ENCODE peak calls at places on chromosome 5, in ten cellular contexts. G is AG04450, T is mesendoderm, Z is WERI-Rb-1, J is esophagus squamous epithelium, O is Caco-2, S is PC-9, U is brain microvascular endothelial cell, K is fibroblast of pulmonary artery, R is psoas muscle. Y is an unnamed sample.

GRCh38 chr5:66440202-66440680 is 156.0 kb upstream of the MAST4 start:
- DNase-seq in G (no peak), T (no peak), Z (no peak), J (no peak), O (no peak), S (no peak), U (peak; percentile 76), K (peak; percentile 99), R (no peak), Y (no peak)

GRCh38 chr5:39714036-39714698 is 289.4 kb upstream of the DAB2 start:
- DNase-seq in G (peak; percentile 39), T (peak; percentile 77), Z (peak; percentile 42), J (no peak), O (peak; percentile 43), S (peak; percentile 74), U (peak; percentile 72), K (peak; percentile 86), R (no peak), Y (peak; percentile 77)

GRCh38 chr5:20224046-20224445 is 236.0 kb upstream of the CDH18 start:
- DNase-seq in G (no peak), T (no peak), Z (no peak), J (no peak), O (no peak), S (no peak), U (no peak), K (no peak), R (no peak), Y (no peak)

GRCh38 chr5:73768-74502 is 18.0 kb upstream of the PLEKHG4B start:
- DNase-seq in G (no peak), T (no peak), Z (no peak), J (no peak), O (no peak), S (no peak), U (no peak), K (no peak), R (no peak), Y (no peak)

GRCh38 chr5:150676578-150676977 is 15.5 kb downstream of the MYOZ3 start:
- DNase-seq in G (no peak), T (no peak), Z (no peak), J (no peak), O (no peak), S (no peak), U (no peak), K (no peak), R (no peak), Y (no peak)

GRCh38 chr5:80988419-80988925 is 28.3 kb downstream of the RASGRF2 start:
- DNase-seq in G (no peak), T (no peak), Z (no peak), J (no peak), O (no peak), S (no peak), U (no peak), K (no peak), R (no peak), Y (no peak)

GRCh38 chr5:54205918-54206317 is 104.5 kb downstream of the ARL15 start:
- DNase-seq in G (no peak), T (no peak), Z (no peak), J (no peak), O (no peak), S (no peak), U (no peak), K (no peak), R (no peak), Y (no peak)

GRCh38 chr5:73188764-73189521 is 15.9 kb downstream of the TMEM174 start:
- DNase-seq in G (peak; percentile 26), T (peak; percentile 62), Z (peak; percentile 72), J (no peak), O (no peak), S (no peak), U (no peak), K (no peak), R (no peak), Y (no peak)

GRCh38 chr5:72133212-72133990 is 26.1 kb downstream of the MAP1B start:
- DNase-seq in G (no peak), T (no peak), Z (no peak), J (no peak), O (no peak), S (no peak), U (no peak), K (peak; percentile 74), R (no peak), Y (no peak)

GRCh38 chr5:170597109-170597741 is 93.4 kb downstream of the KCNIP1 start:
- DNase-seq in G (no peak), T (peak; percentile 67), Z (no peak), J (no peak), O (no peak), S (no peak), U (peak; percentile 65), K (no peak), R (no peak), Y (peak; percentile 42)

GRCh38 chr5:170522211-170523128 is 18.6 kb downstream of the KCNIP1 start:
- DNase-seq in G (no peak), T (peak; percentile 37), Z (no peak), J (no peak), O (no peak), S (peak; percentile 20), U (peak; percentile 14), K (no peak), R (no peak), Y (peak; percentile 64)

GRCh38 chr5:58133631-58134296 is 326.1 kb downstream of the PLK2 start:
- DNase-seq in G (peak; percentile 36), T (no peak), Z (no peak), J (no peak), O (no peak), S (no peak), U (no peak), K (peak; percentile 75), R (no peak), Y (no peak)

GRCh38 chr5:141810702-141811101 is 67.5 kb downstream of the PCDH1 start:
- DNase-seq in G (no peak), T (no peak), Z (no peak), J (no peak), O (no peak), S (no peak), U (no peak), K (no peak), R (no peak), Y (no peak)

GRCh38 chr5:141814064-141814982 is 63.9 kb downstream of the PCDH1 start:
- DNase-seq in G (no peak), T (peak; percentile 84), Z (peak; percentile 89), J (no peak), O (peak; percentile 76), S (peak; percentile 67), U (peak; percentile 9), K (peak; percentile 31), R (peak; percentile 34), Y (peak; percentile 40)

GRCh38 chr5:141811287-141812155 is 66.7 kb downstream of the PCDH1 start:
- DNase-seq in G (no peak), T (peak; percentile 76), Z (peak; percentile 38), J (no peak), O (no peak), S (no peak), U (no peak), K (no peak), R (no peak), Y (peak; percentile 49)

GRCh38 chr5:141815051-141815795 is 63.0 kb downstream of the PCDH1 start:
- DNase-seq in G (no peak), T (no peak), Z (no peak), J (no peak), O (no peak), S (no peak), U (no peak), K (no peak), R (no peak), Y (no peak)

GRCh38 chr5:141812512-141812911 is 65.7 kb downstream of the PCDH1 start:
- DNase-seq in G (no peak), T (no peak), Z (no peak), J (no peak), O (no peak), S (no peak), U (no peak), K (no peak), R (no peak), Y (no peak)
- H3K4me3 ChIP-seq in G (no peak overlapping the region), T (no peak overlapping the region), Z (no peak overlapping the region), J (no peak overlapping the region), O (no peak overlapping the region), S (no peak overlapping the region), U (no peak overlapping the region), K (no peak overlapping the region), R (no peak overlapping the region), Y (no peak overlapping the region)

GRCh38 chr5:52269853-52270252 is 517.9 kb upstream of the ITGA1 start:
- DNase-seq in G (no peak), T (peak; percentile 4), Z (no peak), J (no peak), O (no peak), S (no peak), U (no peak), K (no peak), R (no peak), Y (no peak)
- H3K4me3 ChIP-seq in G (no peak overlapping the region), T (no peak overlapping the region), Z (no peak overlapping the region), J (no peak overlapping the region), O (no peak overlapping the region), S (no peak overlapping the region), U (no peak overlapping the region), K (no peak overlapping the region), R (no peak overlapping the region), Y (no peak overlapping the region)

DNA sequence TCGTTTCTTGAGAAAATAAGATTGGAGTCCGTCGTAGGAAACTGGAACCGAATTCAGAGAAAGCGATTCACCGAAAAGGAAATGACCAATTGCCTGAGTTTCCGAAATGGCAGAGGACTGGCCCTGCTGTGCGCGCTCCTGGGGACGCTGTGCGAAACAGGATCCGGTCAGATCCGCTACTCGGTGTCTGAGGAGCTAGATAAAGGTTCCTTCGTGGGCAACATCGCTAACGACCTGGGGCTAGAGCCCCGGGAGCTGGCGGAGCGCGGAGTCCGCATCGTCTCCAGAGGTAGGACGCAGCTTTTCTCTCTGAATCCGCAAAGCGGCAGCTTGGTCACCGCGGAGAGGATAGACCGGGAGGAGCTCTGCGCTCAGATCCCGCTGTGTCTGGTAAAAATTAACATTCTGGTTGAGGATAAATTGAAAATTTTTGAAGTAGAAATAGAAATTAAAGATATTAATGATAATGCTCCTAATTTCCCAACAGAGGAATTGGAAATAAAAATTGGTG is 379 bp downstream of the PCDHGA3 start:
- DNase-seq in G (no peak), T (no peak), Z (no peak), J (no peak), O (no peak), S (no peak), U (no peak), K (no peak), R (no peak), Y (no peak)
- H3K4me3 ChIP-seq in G (peak overlapping the region; percentile 3), T (no peak overlapping the region), Z (no peak overlapping the region), J (no peak overlapping the region), O (no peak overlapping the region), S (no peak overlapping the region), U (peak overlapping the region; percentile 38), K (peak overlapping the region; percentile 53), R (peak overlapping the region; percentile 56), Y (no peak overlapping the region)

DNA sequence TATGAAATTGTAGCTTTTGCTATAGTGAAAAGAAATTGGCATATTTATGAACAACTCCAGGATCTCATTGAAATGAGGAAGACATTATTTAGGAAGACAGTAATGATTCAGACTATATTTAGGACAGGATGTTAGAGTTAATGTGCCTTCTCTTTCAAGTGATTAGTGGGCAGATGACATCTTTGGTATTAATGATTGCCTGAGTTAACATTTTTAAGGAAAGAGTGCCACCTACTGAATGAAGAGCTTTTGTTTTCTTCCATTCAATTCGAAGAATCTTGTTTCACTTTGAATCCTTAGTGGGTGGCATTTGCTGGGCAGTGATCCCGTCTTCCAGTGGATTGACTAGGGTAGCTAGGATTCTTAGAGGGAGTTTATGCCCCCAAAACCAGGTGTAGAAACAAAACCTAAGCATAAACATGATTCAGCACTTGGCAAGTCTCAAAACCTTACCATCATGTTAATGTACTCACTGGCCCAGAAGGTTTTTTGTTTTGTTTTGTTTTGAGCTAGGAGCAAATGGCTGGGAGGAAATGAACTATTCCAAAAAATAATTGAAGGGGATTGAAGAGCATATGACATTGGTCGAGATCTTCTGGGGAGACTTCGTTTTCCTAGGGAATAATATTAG is 23.2 kb downstream of the MAP3K1 start:
- DNase-seq in G (peak; percentile 26), T (peak; percentile 63), Z (no peak), J (no peak), O (no peak), S (no peak), U (no peak), K (peak; percentile 79), R (no peak), Y (peak; percentile 53)
- H3K4me3 ChIP-seq in G (peak overlapping the region; percentile 36), T (no peak overlapping the region), Z (no peak overlapping the region), J (no peak overlapping the region), O (no peak overlapping the region), S (no peak overlapping the region), U (no peak overlapping the region), K (peak overlapping the region; percentile 23), R (peak overlapping the region; percentile 44), Y (no peak overlapping the region)

Y was measured in SJCRH30.